ENCODE peak calls at places on chromosomes 12 and 14, in nine cellular contexts. C is CD8-positive, alpha-beta T cell; O is AG04449; Z is amygdala; B is astrocyte of the hippocampus; H is upper lobe of left lung; R is stimulated activated CD4-positive, alpha-beta T cell treated with anti-CD3 and anti-CD28 coated beads, Interleukin-15, amount 100 ng/mL, for 1 hour; U is AG10803; L is NCI-H2081 treated with DMSO at 0.1 percent for 48 hours. J is an unnamed sample.

GRCh38 chr14:23121401-23121800 is 2.3 kb upstream of the CEBPE start:
- DNase-seq in C (no peak), O (no peak), Z (no peak), B (peak; percentile 78), H (no peak), R (no peak), U (peak; percentile 71), L (no peak), J (no peak)

GRCh38 chr12:117641885-117642284 is 280.5 kb upstream of the NOS1 start:
- DNase-seq in C (no peak), O (no peak), Z (no peak), B (no peak), H (no peak), R (no peak), U (no peak), L (no peak), J (no peak)

GRCh38 chr14:103247169-103247606 is 86.8 kb upstream of the EIF5 start:
- DNase-seq in C (no peak), O (no peak), Z (no peak), B (no peak), H (no peak), R (no peak), U (no peak), L (no peak), J (no peak)

GRCh38 chr12:106289196-106289681 is 13.3 kb upstream of the TCP11L2 start:
- DNase-seq in C (no peak), O (no peak), Z (no peak), B (no peak), H (no peak), R (no peak), U (peak; percentile 43), L (no peak), J (no peak)

GRCh38 chr14:70660967-70661871 is 19.5 kb downstream of the TTC9 start:
- DNase-seq in C (peak; percentile 65), O (no peak), Z (no peak), B (peak; percentile 23), H (no peak), R (no peak), U (no peak), L (no peak), J (no peak)

GRCh38 chr14:76346391-76347160 is 29.4 kb upstream of the ESRRB start:
- DNase-seq in C (no peak), O (no peak), Z (no peak), B (no peak), H (peak; percentile 48), R (no peak), U (peak; percentile 16), L (no peak), J (peak; percentile 63)

GRCh38 chr14:85471744-85472143 is 58.2 kb upstream of the FLRT2 start:
- DNase-seq in C (no peak), O (peak; percentile 72), Z (no peak), B (peak; percentile 69), H (no peak), R (no peak), U (peak; percentile 92), L (no peak), J (no peak)

GRCh38 chr14:46279327-46279726 is 372.3 kb downstream of the RPL10L start:
- DNase-seq in C (no peak), O (no peak), Z (no peak), B (no peak), H (no peak), R (no peak), U (no peak), L (no peak), J (no peak)

GRCh38 chr12:104694711-104695110 is 238.0 kb downstream of the CHST11 start:
- DNase-seq in C (no peak), O (no peak), Z (no peak), B (peak; percentile 16), H (no peak), R (no peak), U (no peak), L (no peak), J (no peak)